ENCODE peak calls at places on chromosomes 7 and 10, in nine cellular contexts. A is sigmoid colon; V is T-helper 1 cell; Q is H54; W is SJSA1; R is EL; K is stimulated activated CD4-positive, alpha-beta T cell treated with anti-CD3 and anti-CD28 coated beads, Interleukin-4, amount 100 ng/mL, for 4 hours; D is NCI-H774; J is neural crest cell. B is an unnamed sample.

GRCh38 chr10:91328320-91328984 is 81.7 kb upstream of the HECTD2 start:
- DNase-seq in A (no peak), V (no peak), Q (no peak), W (no peak), R (no peak), K (no peak), D (no peak), J (no peak), B (no peak)

GRCh38 chr7:28160551-28160991 is 20.0 kb downstream of the JAZF1 start:
- DNase-seq in A (no peak), V (no peak), Q (no peak), W (peak), R (peak), K (no peak), D (no peak), J (no peak), B (no peak)

GRCh38 chr7:136523581-136523980 is 344.9 kb upstream of the CHRM2 start:
- DNase-seq in A (no peak), V (no peak), Q (no peak), W (no peak), R (peak), K (no peak), D (no peak), J (no peak), B (no peak)

GRCh38 chr10:93821051-93821772 is 63.5 kb downstream of the LGI1 start:
- DNase-seq in A (no peak), V (no peak), Q (no peak), W (peak), R (peak), K (no peak), D (no peak), J (no peak), B (no peak)

GRCh38 chr10:98316661-98317060 is 48.7 kb upstream of the LOXL4 start:
- DNase-seq in A (no peak), V (no peak), Q (no peak), W (peak), R (peak), K (no peak), D (no peak), J (no peak), B (no peak)

GRCh38 chr7:28732037-28732869 is 225.9 kb downstream of the TRIL start:
- DNase-seq in A (no peak), V (no peak), Q (no peak), W (peak), R (peak), K (no peak), D (peak), J (no peak), B (no peak)

GRCh38 chr7:38215734-38216670 is 38.0 kb downstream of the STARD3NL start:
- DNase-seq in A (peak), V (peak), Q (peak), W (peak), R (peak), K (peak), D (peak), J (peak), B (peak)

GRCh38 chr10:132977807-132978206 is 35.4 kb upstream of the CFAP46 start:
- DNase-seq in A (no peak), V (no peak), Q (no peak), W (no peak), R (no peak), K (no peak), D (no peak), J (no peak), B (no peak)

GRCh38 chr7:44959956-44960640 is 18.7 kb downstream of the MYO1G start:
- DNase-seq in A (no peak), V (no peak), Q (no peak), W (no peak), R (no peak), K (no peak), D (no peak), J (no peak), B (no peak)

GRCh38 chr10:117543999-117544728 is 1.6 kb downstream of the EMX2 start:
- DNase-seq in A (no peak), V (no peak), Q (no peak), W (no peak), R (no peak), K (no peak), D (no peak), J (no peak), B (no peak)

GRCh38 chr7:139721417-139721816 is 56.4 kb downstream of the HIPK2 start:
- DNase-seq in A (no peak), V (no peak), Q (no peak), W (no peak), R (no peak), K (no peak), D (no peak), J (no peak), B (no peak)

GRCh38 chr7:92437956-92438491 is 9.3 kb upstream of the GATAD1 start:
- DNase-seq in A (no peak), V (no peak), Q (no peak), W (no peak), R (no peak), K (no peak), D (no peak), J (no peak), B (no peak)

GRCh38 chr10:132302421-132302820 is 5.3 kb downstream of the STK32C start:
- DNase-seq in A (peak), V (no peak), Q (no peak), W (no peak), R (no peak), K (no peak), D (no peak), J (no peak), B (no peak)

GRCh38 chr7:1169409-1170368 is 9.7 kb upstream of the ZFAND2A start:
- DNase-seq in A (peak), V (peak), Q (no peak), W (peak), R (peak), K (peak), D (peak), J (peak), B (peak)

GRCh38 chr10:77889277-77889903 is 37.2 kb downstream of the DLG5 start:
- DNase-seq in A (no peak), V (no peak), Q (no peak), W (no peak), R (no peak), K (no peak), D (peak), J (no peak), B (peak)

GRCh38 chr10:127694580-127695193 is 42.3 kb upstream of the FOXI2 start:
- DNase-seq in A (no peak), V (no peak), Q (peak), W (peak), R (peak), K (peak), D (peak), J (peak), B (no peak)